ENCODE peak calls at places on chromosomes 1 and 21, in five cellular contexts. W is IMR-90, H is neuronal stem cell, Q is SJSA1, I is spleen. Z is an unnamed sample.

GRCh38 chr1:56380556-56380955 is 198.8 kb downstream of the PLPP3 start:
- DNase-seq in W (no peak), H (no peak), Q (no peak), I (no peak), Z (no peak)

GRCh38 chr1:93623875-93624274 is 57.8 kb downstream of the BCAR3 start:
- DNase-seq in W (peak; percentile 77), H (no peak), Q (peak; percentile 84), I (no peak), Z (no peak)

GRCh38 chr1:241411056-241411775 is 54.2 kb upstream of the RGS7 start:
- DNase-seq in W (peak; percentile 52), H (no peak), Q (no peak), I (no peak), Z (no peak)

GRCh38 chr1:19577001-19577400 is 67.1 kb upstream of the NBL1 start:
- DNase-seq in W (peak; percentile 11), H (no peak), Q (no peak), I (no peak), Z (no peak)

GRCh38 chr1:59290173-59290954 is 6.5 kb upstream of the FGGY start:
- DNase-seq in W (peak; percentile 52), H (no peak), Q (no peak), I (no peak), Z (peak; percentile 8)

GRCh38 chr1:214123061-214123784 is 135.4 kb downstream of the PROX1 start:
- DNase-seq in W (peak; percentile 57), H (peak; percentile 61), Q (no peak), I (no peak), Z (peak; percentile 68)

GRCh38 chr1:94688646-94689045 is 131.5 kb upstream of the SLC44A3 start:
- DNase-seq in W (no peak), H (peak; percentile 88), Q (no peak), I (no peak), Z (peak; percentile 29)

GRCh38 chr1:230382060-230382491 is 44.1 kb downstream of the PGBD5 start:
- DNase-seq in W (no peak), H (no peak), Q (no peak), I (no peak), Z (peak; percentile 21)

GRCh38 chr1:228986093-228986904 is 251.0 kb downstream of the RHOU start:
- DNase-seq in W (peak; percentile 25), H (no peak), Q (no peak), I (no peak), Z (no peak)

GRCh38 chr1:59232209-59232608 is 64.7 kb upstream of the FGGY start:
- DNase-seq in W (peak; percentile 34), H (no peak), Q (no peak), I (no peak), Z (no peak)

GRCh38 chr1:162218975-162219374 is 149.5 kb downstream of the NOS1AP start:
- DNase-seq in W (no peak), H (no peak), Q (no peak), I (no peak), Z (no peak)

GRCh38 chr1:43438576-43439120 is 15.1 kb downstream of the HYI start:
- DNase-seq in W (no peak), H (no peak), Q (no peak), I (peak; percentile 49), Z (no peak)

GRCh38 chr1:243977104-243977503 is 74.0 kb upstream of the ZBTB18 start:
- DNase-seq in W (no peak), H (no peak), Q (no peak), I (no peak), Z (no peak)

GRCh38 chr1:107138767-107139445 is 1.9 kb upstream of the NTNG1 start:
- DNase-seq in W (peak; percentile 13), H (no peak), Q (no peak), I (no peak), Z (no peak)

GRCh38 chr21:35050348-35051286 is 1.5 kb upstream of the RUNX1 start:
- DNase-seq in W (peak; percentile 70), H (no peak), Q (no peak), I (no peak), Z (no peak)

GRCh38 chr1:39568208-39568607 is 8.4 kb downstream of the PABPC4 start:
- DNase-seq in W (no peak), H (no peak), Q (no peak), I (peak; percentile 22), Z (no peak)

GRCh38 chr1:44256762-44257554 is 43.7 kb downstream of the DMAP1 start:
- DNase-seq in W (no peak), H (no peak), Q (no peak), I (no peak), Z (no peak)

GRCh38 chr1:230825061-230825803 is 43.1 kb downstream of the C1orf198 start:
- DNase-seq in W (peak; percentile 86), H (no peak), Q (no peak), I (no peak), Z (no peak)

GRCh38 chr1:150615346-150616201 is 13.8 kb downstream of the ENSA start:
- DNase-seq in W (no peak), H (no peak), Q (peak; percentile 52), I (no peak), Z (no peak)

GRCh38 chr21:15667824-15668223 is 62.0 kb upstream of the USP25 start:
- DNase-seq in W (no peak), H (peak; percentile 3), Q (no peak), I (no peak), Z (no peak)

GRCh38 chr1:32142446-32143301 is 34.8 kb downstream of the KPNA6 start:
- DNase-seq in W (peak; percentile 88), H (no peak), Q (no peak), I (no peak), Z (no peak)

GRCh38 chr1:21244154-21244553 is 46.1 kb downstream of the ECE1 start:
- DNase-seq in W (no peak), H (no peak), Q (no peak), I (no peak), Z (no peak)

GRCh38 chr21:41956926-41957729 is 3.3 kb upstream of the C2CD2 start:
- DNase-seq in W (peak; percentile 93), H (no peak), Q (no peak), I (no peak), Z (no peak)

GRCh38 chr1:56516539-56517252 is 62.7 kb downstream of the PLPP3 start:
- DNase-seq in W (peak; percentile 65), H (no peak), Q (no peak), I (no peak), Z (no peak)

GRCh38 chr1:24020032-24020431 is 39.9 kb upstream of the SRSF10 start:
- DNase-seq in W (peak; percentile 70), H (no peak), Q (no peak), I (no peak), Z (no peak)

GRCh38 chr1:236356141-236356540 is 37.9 kb upstream of the EDARADD start:
- DNase-seq in W (no peak), H (no peak), Q (no peak), I (no peak), Z (no peak)

GRCh38 chr1:38018864-38019343 is 6.4 kb downstream of the UTP11 start:
- DNase-seq in W (peak; percentile 60), H (no peak), Q (no peak), I (no peak), Z (peak; percentile 27)

GRCh38 chr1:221696740-221697461 is 45.0 kb downstream of the DUSP10 start:
- DNase-seq in W (no peak), H (no peak), Q (no peak), I (no peak), Z (no peak)

GRCh38 chr1:151993084-151993733 is 450 bp downstream of the S100A10 start:
- DNase-seq in W (no peak), H (no peak), Q (peak; percentile 55), I (peak; percentile 83), Z (no peak)

GRCh38 chr1:90955769-90956168 is 66.1 kb downstream of the ZNF644 start:
- DNase-seq in W (no peak), H (no peak), Q (no peak), I (no peak), Z (no peak)

DNA sequence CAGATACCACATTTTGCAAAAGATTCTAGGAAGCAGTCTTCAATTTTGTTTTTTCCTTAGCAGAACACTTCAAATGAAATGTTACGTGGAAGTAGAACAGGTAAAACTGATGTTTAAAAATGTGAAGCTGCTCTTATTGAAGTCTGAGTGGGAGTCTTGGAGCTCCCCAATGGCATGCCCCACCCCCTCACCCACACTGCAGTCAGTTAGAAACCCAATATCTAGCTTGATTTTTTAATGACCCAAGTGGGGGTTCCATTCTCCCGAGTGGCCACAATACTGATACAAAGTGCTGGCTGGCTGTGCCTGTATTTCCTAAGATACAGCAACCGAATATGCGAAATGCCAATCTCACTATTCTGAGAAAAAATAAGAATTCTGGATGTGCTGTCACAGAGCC is 31.3 kb downstream of the GPR3 start:
- DNase-seq in W (no peak), H (no peak), Q (no peak), I (no peak), Z (no peak)
- H3K4me1 ChIP-seq in W (peaks cover 10% of the 10 kb centered on the region), H (peaks cover 6% of the 10 kb centered on the region), Q (peaks cover 9% of the 10 kb centered on the region), I (peaks cover 98% of the 10 kb centered on the region), Z (no peaks in the 10 kb centered on the region)

GRCh38 chr21:39536835-39537234 is 75.9 kb upstream of the B3GALT5 start:
- DNase-seq in W (no peak), H (no peak), Q (no peak), I (no peak), Z (no peak)

GRCh38 chr21:39537571-39537970 is 75.2 kb upstream of the B3GALT5 start:
- DNase-seq in W (no peak), H (no peak), Q (no peak), I (no peak), Z (no peak)

GRCh38 chr21:39535646-39536437 is 76.9 kb upstream of the B3GALT5 start:
- DNase-seq in W (no peak), H (no peak), Q (no peak), I (no peak), Z (no peak)

GRCh38 chr21:39542736-39543135 is 70.0 kb upstream of the B3GALT5 start:
- DNase-seq in W (no peak), H (no peak), Q (no peak), I (no peak), Z (no peak)

DNA sequence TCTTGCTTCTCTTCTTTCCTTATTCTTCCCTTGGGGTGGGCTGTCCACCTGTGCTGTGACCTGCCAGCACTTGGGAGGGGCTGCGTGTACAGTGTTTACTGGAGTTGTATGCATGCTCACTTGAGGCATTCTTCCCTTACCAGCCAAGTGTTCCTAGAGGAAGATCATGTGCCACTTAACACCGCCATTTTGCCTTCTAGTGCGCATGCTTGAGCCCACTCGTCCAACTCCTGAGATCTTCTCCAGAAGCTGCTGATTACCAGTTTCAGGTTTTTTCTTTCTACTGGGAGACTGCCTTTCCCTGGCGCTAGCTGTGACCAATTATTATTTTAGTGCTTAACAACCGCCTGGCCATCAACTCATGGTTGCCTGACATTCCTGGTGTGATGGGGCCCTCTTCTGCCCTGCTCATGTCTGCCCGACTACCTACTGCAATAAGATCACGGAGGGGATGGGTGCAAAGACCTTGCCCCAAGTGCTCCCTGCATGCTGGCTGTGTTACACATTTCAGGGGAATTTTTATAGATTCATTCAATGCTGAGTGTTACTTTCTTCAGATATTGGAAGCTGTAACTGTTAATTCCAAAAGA is 74.2 kb upstream of the B3GALT5 start:
- DNase-seq in W (no peak), H (no peak), Q (no peak), I (no peak), Z (no peak)
- H3K9me3 ChIP-seq in W (no peaks in the 10 kb centered on the region), H (no peaks in the 10 kb centered on the region), Q (no peaks in the 10 kb centered on the region), I (no peaks in the 10 kb centered on the region), Z (no peaks in the 10 kb centered on the region)

GRCh38 chr21:43782741-43783700 is 6.4 kb upstream of the RRP1 start:
- DNase-seq in W (no peak), H (no peak), Q (no peak), I (no peak), Z (no peak)
- H3K4me1 ChIP-seq in W (no peaks in the 10 kb centered on the region), H (peaks cover 3% of the 10 kb centered on the region), Q (no peaks in the 10 kb centered on the region), I (peaks cover 11% of the 10 kb centered on the region), Z (no peaks in the 10 kb centered on the region)

GRCh38 chr1:203969846-203970245 is 103.1 kb upstream of the SOX13 start:
- DNase-seq in W (no peak), H (no peak), Q (no peak), I (no peak), Z (no peak)
- H3K9me3 ChIP-seq in W (peaks cover 11% of the 10 kb centered on the region), H (peaks cover 16% of the 10 kb centered on the region), Q (peaks cover 14% of the 10 kb centered on the region), I (peaks cover 35% of the 10 kb centered on the region), Z (peaks cover 25% of the 10 kb centered on the region)

Z was measured in HAP-1.